ENCODE peak calls at places on chromosomes 5 and 9, in six cellular contexts. One of them, this sample, is unnamed.

GRCh38 chr9:135295556-135296300 is 183.9 kb upstream of the PPP1R26 start:
- DNase-seq in NCI-H748 treated with DMSO at 0.1 percent for 48 hours: no peak
- DNase-seq in LoVo: no peak
- DNase-seq in CD8-positive, alpha-beta memory T cell: no peak
- DNase-seq in Jurkat, Clone E6-1: no peak
- DNase-seq in progenitor cell of endocrine pancreas: no peak
- DNase-seq in this sample: no peak

GRCh38 chr5:126941403-126941802 is 89.0 kb downstream of the MARCHF3 start:
- DNase-seq in LoVo: no peak
- DNase-seq in CD8-positive, alpha-beta memory T cell: no peak
- DNase-seq in progenitor cell of endocrine pancreas: no peak
- DNase-seq in NCI-H748 treated with DMSO at 0.1 percent for 48 hours: no peak
- DNase-seq in Jurkat, Clone E6-1: no peak
- DNase-seq in this sample: no peak

GRCh38 chr5:143807401-143807800 is 4.6 kb upstream of the HMHB1 start:
- DNase-seq in progenitor cell of endocrine pancreas: no peak
- DNase-seq in NCI-H748 treated with DMSO at 0.1 percent for 48 hours: no peak
- DNase-seq in CD8-positive, alpha-beta memory T cell: no peak
- DNase-seq in Jurkat, Clone E6-1: no peak
- DNase-seq in LoVo: no peak
- DNase-seq in this sample: no peak

GRCh38 chr9:8486095-8486494 is 686.5 kb upstream of the DMAC1 start:
- DNase-seq in NCI-H748 treated with DMSO at 0.1 percent for 48 hours: peak; percentile 23
- DNase-seq in LoVo: no peak
- DNase-seq in CD8-positive, alpha-beta memory T cell: no peak
- DNase-seq in progenitor cell of endocrine pancreas: no peak
- DNase-seq in Jurkat, Clone E6-1: peak; percentile 1
- DNase-seq in this sample: peak; percentile 57

GRCh38 chr5:130168211-130168610 is 263.9 kb downstream of the CHSY3 start:
- DNase-seq in progenitor cell of endocrine pancreas: no peak
- DNase-seq in CD8-positive, alpha-beta memory T cell: no peak
- DNase-seq in Jurkat, Clone E6-1: no peak
- DNase-seq in LoVo: no peak
- DNase-seq in NCI-H748 treated with DMSO at 0.1 percent for 48 hours: no peak
- DNase-seq in this sample: peak; percentile 40

GRCh38 chr5:142979636-142980035 is 209.5 kb downstream of the ARHGAP26 start:
- DNase-seq in NCI-H748 treated with DMSO at 0.1 percent for 48 hours: no peak
- DNase-seq in Jurkat, Clone E6-1: no peak
- DNase-seq in LoVo: no peak
- DNase-seq in progenitor cell of endocrine pancreas: no peak
- DNase-seq in CD8-positive, alpha-beta memory T cell: no peak
- DNase-seq in this sample: no peak

GRCh38 chr5:179260324-179261070 is 84.8 kb downstream of the ADAMTS2 start:
- DNase-seq in progenitor cell of endocrine pancreas: no peak
- DNase-seq in CD8-positive, alpha-beta memory T cell: no peak
- DNase-seq in NCI-H748 treated with DMSO at 0.1 percent for 48 hours: no peak
- DNase-seq in Jurkat, Clone E6-1: no peak
- DNase-seq in LoVo: no peak
- DNase-seq in this sample: no peak

GRCh38 chr5:139561655-139562451 is 714 bp downstream of the UBE2D2 start:
- DNase-seq in NCI-H748 treated with DMSO at 0.1 percent for 48 hours: peak; percentile 40
- DNase-seq in progenitor cell of endocrine pancreas: peak; percentile 40
- DNase-seq in LoVo: peak; percentile 41
- DNase-seq in CD8-positive, alpha-beta memory T cell: no peak
- DNase-seq in Jurkat, Clone E6-1: peak; percentile 17
- DNase-seq in this sample: no peak

GRCh38 chr5:88116396-88116795 is 152.2 kb downstream of the TMEM161B start:
- DNase-seq in NCI-H748 treated with DMSO at 0.1 percent for 48 hours: no peak
- DNase-seq in Jurkat, Clone E6-1: no peak
- DNase-seq in progenitor cell of endocrine pancreas: no peak
- DNase-seq in CD8-positive, alpha-beta memory T cell: no peak
- DNase-seq in LoVo: no peak
- DNase-seq in this sample: no peak

GRCh38 chr5:122547219-122547618 is 227.7 kb upstream of the SNX2 start:
- DNase-seq in progenitor cell of endocrine pancreas: no peak
- DNase-seq in CD8-positive, alpha-beta memory T cell: no peak
- DNase-seq in LoVo: no peak
- DNase-seq in Jurkat, Clone E6-1: no peak
- DNase-seq in NCI-H748 treated with DMSO at 0.1 percent for 48 hours: no peak
- DNase-seq in this sample: no peak

GRCh38 chr9:138101444-138102234 is 224.1 kb downstream of the CACNA1B start:
- DNase-seq in progenitor cell of endocrine pancreas: no peak
- DNase-seq in CD8-positive, alpha-beta memory T cell: no peak
- DNase-seq in LoVo: no peak
- DNase-seq in NCI-H748 treated with DMSO at 0.1 percent for 48 hours: no peak
- DNase-seq in Jurkat, Clone E6-1: no peak
- DNase-seq in this sample: no peak

GRCh38 chr5:14588758-14589543 is 7.4 kb downstream of the OTULINL start:
- DNase-seq in LoVo: no peak
- DNase-seq in Jurkat, Clone E6-1: no peak
- DNase-seq in NCI-H748 treated with DMSO at 0.1 percent for 48 hours: peak; percentile 97
- DNase-seq in progenitor cell of endocrine pancreas: no peak
- DNase-seq in CD8-positive, alpha-beta memory T cell: no peak
- DNase-seq in this sample: no peak

GRCh38 chr9:123866497-123866896 is 63.4 kb downstream of the DENND1A start:
- DNase-seq in CD8-positive, alpha-beta memory T cell: peak; percentile 22
- DNase-seq in NCI-H748 treated with DMSO at 0.1 percent for 48 hours: no peak
- DNase-seq in Jurkat, Clone E6-1: peak; percentile 73
- DNase-seq in progenitor cell of endocrine pancreas: no peak
- DNase-seq in LoVo: no peak
- DNase-seq in this sample: no peak

GRCh38 chr9:35688558-35689350 is 971 bp downstream of the TPM2 start:
- DNase-seq in Jurkat, Clone E6-1: no peak
- DNase-seq in progenitor cell of endocrine pancreas: no peak
- DNase-seq in NCI-H748 treated with DMSO at 0.1 percent for 48 hours: no peak
- DNase-seq in LoVo: no peak
- DNase-seq in CD8-positive, alpha-beta memory T cell: no peak
- DNase-seq in this sample: peak; percentile 53

GRCh38 chr9:70609542-70610286 is 195.3 kb upstream of the KLF9 start:
- DNase-seq in progenitor cell of endocrine pancreas: no peak
- DNase-seq in LoVo: no peak
- DNase-seq in Jurkat, Clone E6-1: no peak
- DNase-seq in CD8-positive, alpha-beta memory T cell: no peak
- DNase-seq in NCI-H748 treated with DMSO at 0.1 percent for 48 hours: no peak
- DNase-seq in this sample: peak; percentile 94

GRCh38 chr5:53343187-53343586 is 137.2 kb upstream of the FST start:
- DNase-seq in CD8-positive, alpha-beta memory T cell: no peak
- DNase-seq in progenitor cell of endocrine pancreas: no peak
- DNase-seq in NCI-H748 treated with DMSO at 0.1 percent for 48 hours: no peak
- DNase-seq in LoVo: peak; percentile 32
- DNase-seq in Jurkat, Clone E6-1: no peak
- DNase-seq in this sample: peak; percentile 96

GRCh38 chr9:86096382-86096781 is 3.0 kb downstream of the GOLM1 start:
- DNase-seq in NCI-H748 treated with DMSO at 0.1 percent for 48 hours: no peak
- DNase-seq in progenitor cell of endocrine pancreas: no peak
- DNase-seq in CD8-positive, alpha-beta memory T cell: no peak
- DNase-seq in Jurkat, Clone E6-1: no peak
- DNase-seq in LoVo: no peak
- DNase-seq in this sample: peak; percentile 68

GRCh38 chr5:54944364-54944763 is 41.0 kb downstream of the ESM1 start:
- DNase-seq in CD8-positive, alpha-beta memory T cell: peak; percentile 48
- DNase-seq in LoVo: peak; percentile 36
- DNase-seq in Jurkat, Clone E6-1: peak; percentile 54
- DNase-seq in progenitor cell of endocrine pancreas: no peak
- DNase-seq in NCI-H748 treated with DMSO at 0.1 percent for 48 hours: no peak
- DNase-seq in this sample: peak; percentile 30

GRCh38 chr5:158351485-158352140 is 492.7 kb upstream of the CLINT1 start:
- DNase-seq in CD8-positive, alpha-beta memory T cell: no peak
- DNase-seq in LoVo: no peak
- DNase-seq in Jurkat, Clone E6-1: no peak
- DNase-seq in progenitor cell of endocrine pancreas: no peak
- DNase-seq in NCI-H748 treated with DMSO at 0.1 percent for 48 hours: peak; percentile 17
- DNase-seq in this sample: no peak

GRCh38 chr5:149466457-149466972 is 84.7 kb downstream of the CSNK1A1 start:
- DNase-seq in NCI-H748 treated with DMSO at 0.1 percent for 48 hours: no peak
- DNase-seq in progenitor cell of endocrine pancreas: no peak
- DNase-seq in CD8-positive, alpha-beta memory T cell: no peak
- DNase-seq in LoVo: peak; percentile 55
- DNase-seq in Jurkat, Clone E6-1: no peak
- DNase-seq in this sample: peak; percentile 90